ENCODE peak calls at places on chromosomes 2 and 18, in six cellular contexts. One of them, this sample, is unnamed. For H3K27me3, the result is how much of the 10 kb centered on the place peaks cover.

GRCh38 chr18:71168576-71169145 is 879.8 kb downstream of the SOCS6 start:
- DNase-seq in IMR-90: no peak
- DNase-seq in psoas muscle: no peak
- DNase-seq in tibial nerve: no peak
- DNase-seq in heart right ventricle: no peak
- DNase-seq in pancreas: no peak
- DNase-seq in this sample: no peak

GRCh38 chr2:229901819-229902218 is 20.0 kb downstream of the TRIP12 start:
- DNase-seq in IMR-90: peak
- DNase-seq in psoas muscle: no peak
- DNase-seq in tibial nerve: no peak
- DNase-seq in heart right ventricle: no peak
- DNase-seq in pancreas: no peak
- DNase-seq in this sample: no peak

GRCh38 chr2:37569986-37570688 is 101.3 kb downstream of the CDC42EP3 start:
- DNase-seq in IMR-90: peak
- DNase-seq in psoas muscle: no peak
- DNase-seq in tibial nerve: no peak
- DNase-seq in heart right ventricle: no peak
- DNase-seq in pancreas: no peak
- DNase-seq in this sample: no peak

GRCh38 chr2:98004613-98005012 is 8.9 kb upstream of the TMEM131 start:
- DNase-seq in IMR-90: no peak
- DNase-seq in psoas muscle: no peak
- DNase-seq in tibial nerve: no peak
- DNase-seq in heart right ventricle: no peak
- DNase-seq in pancreas: no peak
- DNase-seq in this sample: no peak

GRCh38 chr18:11948852-11949523 is 32.3 kb upstream of the IMPA2 start:
- DNase-seq in IMR-90: peak
- DNase-seq in psoas muscle: no peak
- DNase-seq in tibial nerve: no peak
- DNase-seq in heart right ventricle: no peak
- DNase-seq in pancreas: no peak
- DNase-seq in this sample: no peak

GRCh38 chr2:32743480-32744236 is 115.8 kb downstream of the TTC27 start:
- DNase-seq in IMR-90: peak
- DNase-seq in psoas muscle: no peak
- DNase-seq in tibial nerve: no peak
- DNase-seq in heart right ventricle: no peak
- DNase-seq in pancreas: no peak
- DNase-seq in this sample: no peak

GRCh38 chr2:48328972-48329723 is 200.8 kb upstream of the STON1 start:
- DNase-seq in IMR-90: no peak
- DNase-seq in psoas muscle: no peak
- DNase-seq in tibial nerve: no peak
- DNase-seq in heart right ventricle: no peak
- DNase-seq in pancreas: no peak
- DNase-seq in this sample: no peak

GRCh38 chr2:202152104-202152771 is 79.2 kb downstream of the KIAA2012 start:
- DNase-seq in IMR-90: peak
- DNase-seq in psoas muscle: no peak
- DNase-seq in tibial nerve: no peak
- DNase-seq in heart right ventricle: no peak
- DNase-seq in pancreas: no peak
- DNase-seq in this sample: no peak

GRCh38 chr2:3078684-3079083 is 298.9 kb downstream of the EIPR1 start:
- DNase-seq in IMR-90: no peak
- DNase-seq in psoas muscle: no peak
- DNase-seq in tibial nerve: no peak
- DNase-seq in heart right ventricle: no peak
- DNase-seq in pancreas: no peak
- DNase-seq in this sample: no peak

GRCh38 chr18:71077451-71077850 is 788.6 kb downstream of the SOCS6 start:
- DNase-seq in IMR-90: no peak
- DNase-seq in psoas muscle: no peak
- DNase-seq in tibial nerve: no peak
- DNase-seq in heart right ventricle: no peak
- DNase-seq in pancreas: no peak
- DNase-seq in this sample: no peak

GRCh38 chr18:50969448-50969847 is 1.6 kb downstream of the ELAC1 start:
- DNase-seq in IMR-90: no peak
- DNase-seq in psoas muscle: no peak
- DNase-seq in tibial nerve: no peak
- DNase-seq in heart right ventricle: no peak
- DNase-seq in pancreas: no peak
- DNase-seq in this sample: no peak

GRCh38 chr2:88081924-88082609 is 14.4 kb downstream of the SMYD1 start:
- DNase-seq in IMR-90: no peak
- DNase-seq in psoas muscle: no peak
- DNase-seq in tibial nerve: no peak
- DNase-seq in heart right ventricle: no peak
- DNase-seq in pancreas: no peak
- DNase-seq in this sample: no peak

GRCh38 chr2:178241852-178242551 is 47.7 kb downstream of the OSBPL6 start:
- DNase-seq in IMR-90: peak
- DNase-seq in psoas muscle: no peak
- DNase-seq in tibial nerve: peak
- DNase-seq in heart right ventricle: no peak
- DNase-seq in pancreas: peak
- DNase-seq in this sample: no peak

GRCh38 chr2:98768765-98769476 is 38.0 kb upstream of the MGAT4A start:
- DNase-seq in IMR-90: no peak
- DNase-seq in psoas muscle: no peak
- DNase-seq in tibial nerve: no peak
- DNase-seq in heart right ventricle: no peak
- DNase-seq in pancreas: peak
- DNase-seq in this sample: no peak

GRCh38 chr18:21115519-21116411 is 4.2 kb upstream of the ROCK1 start:
- DNase-seq in IMR-90: peak
- DNase-seq in psoas muscle: no peak
- DNase-seq in tibial nerve: no peak
- DNase-seq in heart right ventricle: no peak
- DNase-seq in pancreas: no peak
- DNase-seq in this sample: no peak

GRCh38 chr2:222811828-222812227 is 49.0 kb upstream of the ACSL3 start:
- DNase-seq in IMR-90: no peak
- DNase-seq in psoas muscle: no peak
- DNase-seq in tibial nerve: no peak
- DNase-seq in heart right ventricle: no peak
- DNase-seq in pancreas: no peak
- DNase-seq in this sample: no peak

GRCh38 chr2:210681481-210681880 is 125.1 kb downstream of the CPS1 start:
- DNase-seq in IMR-90: no peak
- DNase-seq in psoas muscle: no peak
- DNase-seq in tibial nerve: no peak
- DNase-seq in heart right ventricle: no peak
- DNase-seq in pancreas: no peak
- DNase-seq in this sample: no peak

GRCh38 chr18:34543356-34543755 is 166.7 kb upstream of the DTNA start:
- DNase-seq in IMR-90: no peak
- DNase-seq in psoas muscle: no peak
- DNase-seq in tibial nerve: no peak
- DNase-seq in heart right ventricle: no peak
- DNase-seq in pancreas: peak
- DNase-seq in this sample: no peak

GRCh38 chr2:156615836-156616322 is 179.7 kb downstream of the GPD2 start:
- DNase-seq in IMR-90: no peak
- DNase-seq in psoas muscle: no peak
- DNase-seq in tibial nerve: no peak
- DNase-seq in heart right ventricle: no peak
- DNase-seq in pancreas: no peak
- DNase-seq in this sample: no peak

GRCh38 chr2:23711979-23712755 is 214.8 kb downstream of the ATAD2B start:
- DNase-seq in IMR-90: peak
- DNase-seq in psoas muscle: no peak
- DNase-seq in tibial nerve: no peak
- DNase-seq in heart right ventricle: peak
- DNase-seq in pancreas: no peak
- DNase-seq in this sample: no peak

GRCh38 chr2:61015971-61016370 is 1.5 kb upstream of the PEX13 start:
- DNase-seq in IMR-90: no peak
- DNase-seq in psoas muscle: no peak
- DNase-seq in tibial nerve: no peak
- DNase-seq in heart right ventricle: no peak
- DNase-seq in pancreas: no peak
- DNase-seq in this sample: no peak
- H3K4me3 ChIP-seq in IMR-90: no peak
- H3K4me3 ChIP-seq in psoas muscle: peak
- H3K4me3 ChIP-seq in tibial nerve: peak
- H3K4me3 ChIP-seq in heart right ventricle: no peak
- H3K4me3 ChIP-seq in pancreas: peak
- H3K4me3 ChIP-seq in this sample: no peak

GRCh38 chr2:8692783-8693768 is 11.2 kb downstream of the ID2 start:
- DNase-seq in IMR-90: no peak
- DNase-seq in psoas muscle: peak
- DNase-seq in tibial nerve: no peak
- DNase-seq in heart right ventricle: peak
- DNase-seq in pancreas: no peak
- DNase-seq in this sample: peak
- H3K27me3 ChIP-seq in IMR-90: under half
- H3K27me3 ChIP-seq in psoas muscle: under half
- H3K27me3 ChIP-seq in tibial nerve: under half
- H3K27me3 ChIP-seq in heart right ventricle: under half
- H3K27me3 ChIP-seq in pancreas: under half
- H3K27me3 ChIP-seq in this sample: under half

GRCh38 chr2:128738446-128739110 is 419.9 kb upstream of the HS6ST1 start:
- DNase-seq in IMR-90: no peak
- DNase-seq in psoas muscle: no peak
- DNase-seq in tibial nerve: no peak
- DNase-seq in heart right ventricle: no peak
- DNase-seq in pancreas: no peak
- DNase-seq in this sample: no peak

GRCh38 chr2:128735296-128735960 is 416.8 kb upstream of the HS6ST1 start:
- DNase-seq in IMR-90: no peak
- DNase-seq in psoas muscle: no peak
- DNase-seq in tibial nerve: no peak
- DNase-seq in heart right ventricle: no peak
- DNase-seq in pancreas: no peak
- DNase-seq in this sample: no peak

GRCh38 chr2:128736046-128736688 is 417.5 kb upstream of the HS6ST1 start:
- DNase-seq in IMR-90: no peak
- DNase-seq in psoas muscle: no peak
- DNase-seq in tibial nerve: no peak
- DNase-seq in heart right ventricle: no peak
- DNase-seq in pancreas: no peak
- DNase-seq in this sample: no peak

GRCh38 chr2:128737546-128737826 is 418.8 kb upstream of the HS6ST1 start:
- DNase-seq in IMR-90: no peak
- DNase-seq in psoas muscle: no peak
- DNase-seq in tibial nerve: no peak
- DNase-seq in heart right ventricle: no peak
- DNase-seq in pancreas: no peak
- DNase-seq in this sample: no peak

DNA sequence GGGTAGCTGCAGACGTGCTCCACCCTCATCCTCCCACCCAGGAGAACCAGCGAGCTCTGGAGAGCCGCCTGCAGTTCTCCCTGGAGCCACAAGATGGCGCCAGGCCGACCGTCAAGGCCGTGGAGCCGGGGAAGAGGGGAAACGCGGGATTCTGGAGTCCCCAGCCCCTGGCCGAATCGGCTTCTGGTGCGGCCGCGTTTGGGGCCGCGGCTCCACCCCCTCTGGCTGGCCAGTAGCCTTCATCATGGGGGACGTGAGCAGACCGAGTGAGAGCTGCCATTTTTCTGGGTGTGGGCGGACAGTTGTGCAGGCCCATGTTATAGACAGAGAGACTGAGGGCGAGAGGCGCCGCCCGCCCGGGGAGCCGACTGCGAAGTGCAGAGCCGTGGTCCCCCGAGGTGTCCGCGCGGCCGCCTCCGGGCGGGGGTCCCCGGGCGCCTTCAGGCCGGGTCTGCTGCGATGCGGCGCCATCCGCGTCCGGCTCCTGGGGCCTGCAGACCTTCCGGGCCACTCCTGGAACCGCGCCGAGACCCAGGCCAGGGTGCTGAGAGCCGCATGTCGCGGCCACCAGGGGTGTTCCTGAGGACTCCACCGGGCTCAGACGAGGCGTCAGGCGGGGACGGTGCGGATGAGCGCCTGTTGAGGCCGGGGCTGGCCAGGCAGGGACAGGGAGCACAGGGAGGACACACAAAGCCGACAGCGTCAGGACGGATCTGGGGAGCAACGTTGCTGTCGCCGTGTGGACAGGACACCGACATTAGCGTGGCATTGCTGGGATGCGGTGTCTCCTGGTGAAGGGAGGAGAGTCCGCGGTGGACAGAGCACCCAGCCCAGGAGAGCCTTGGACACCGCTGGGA is 418.2 kb upstream of the HS6ST1 start:
- DNase-seq in IMR-90: peak
- DNase-seq in psoas muscle: peak
- DNase-seq in tibial nerve: peak
- DNase-seq in heart right ventricle: peak
- DNase-seq in pancreas: peak
- DNase-seq in this sample: peak
- H3K4me3 ChIP-seq in IMR-90: no peak
- H3K4me3 ChIP-seq in psoas muscle: peak
- H3K4me3 ChIP-seq in tibial nerve: peak
- H3K4me3 ChIP-seq in heart right ventricle: peak
- H3K4me3 ChIP-seq in pancreas: no peak
- H3K4me3 ChIP-seq in this sample: no peak

GRCh38 chr2:233332125-233332524 is 22.2 kb upstream of the DGKD start:
- DNase-seq in IMR-90: no peak
- DNase-seq in psoas muscle: no peak
- DNase-seq in tibial nerve: no peak
- DNase-seq in heart right ventricle: no peak
- DNase-seq in pancreas: no peak
- DNase-seq in this sample: no peak

GRCh38 chr2:233328922-233329321 is 21.3 kb downstream of the SAG start:
- DNase-seq in IMR-90: no peak
- DNase-seq in psoas muscle: no peak
- DNase-seq in tibial nerve: no peak
- DNase-seq in heart right ventricle: no peak
- DNase-seq in pancreas: no peak
- DNase-seq in this sample: no peak

GRCh38 chr2:233334915-233335314 is 19.4 kb upstream of the DGKD start:
- DNase-seq in IMR-90: no peak
- DNase-seq in psoas muscle: no peak
- DNase-seq in tibial nerve: no peak
- DNase-seq in heart right ventricle: no peak
- DNase-seq in pancreas: no peak
- DNase-seq in this sample: no peak

GRCh38 chr2:233329489-233330135 is 22.0 kb downstream of the SAG start:
- DNase-seq in IMR-90: no peak
- DNase-seq in psoas muscle: no peak
- DNase-seq in tibial nerve: no peak
- DNase-seq in heart right ventricle: no peak
- DNase-seq in pancreas: no peak
- DNase-seq in this sample: no peak

GRCh38 chr2:233331536-233331935 is 22.8 kb upstream of the DGKD start:
- DNase-seq in IMR-90: no peak
- DNase-seq in psoas muscle: peak
- DNase-seq in tibial nerve: peak
- DNase-seq in heart right ventricle: no peak
- DNase-seq in pancreas: no peak
- DNase-seq in this sample: peak
- H3K27me3 ChIP-seq in IMR-90: under half
- H3K27me3 ChIP-seq in psoas muscle: under half
- H3K27me3 ChIP-seq in tibial nerve: under half
- H3K27me3 ChIP-seq in heart right ventricle: under half
- H3K27me3 ChIP-seq in pancreas: under half
- H3K27me3 ChIP-seq in this sample: under half

GRCh38 chr2:143254108-143254507 is 124.9 kb downstream of the ARHGAP15 start:
- DNase-seq in IMR-90: no peak
- DNase-seq in psoas muscle: no peak
- DNase-seq in tibial nerve: no peak
- DNase-seq in heart right ventricle: no peak
- DNase-seq in pancreas: no peak
- DNase-seq in this sample: no peak
- H3K4me3 ChIP-seq in IMR-90: no peak
- H3K4me3 ChIP-seq in psoas muscle: no peak
- H3K4me3 ChIP-seq in tibial nerve: no peak
- H3K4me3 ChIP-seq in heart right ventricle: no peak
- H3K4me3 ChIP-seq in pancreas: no peak
- H3K4me3 ChIP-seq in this sample: no peak